ENCODE peak calls at places on chromosomes 12 and 14, in five cellular contexts. S, A, U, Q and O are unnamed samples.

GRCh38 chr12:6821674-6822433 is at the start of gene GPR162:
- DNase-seq in S (peak), A (peak), U (no peak), Q (no peak), O (no peak)

GRCh38 chr12:113418213-113418879 is 3.8 kb upstream of the SDSL start:
- DNase-seq in S (no peak), A (peak), U (no peak), Q (peak), O (peak)

GRCh38 chr14:78007160-78007559 is 163.0 kb upstream of the NRXN3 start:
- DNase-seq in S (no peak), A (no peak), U (no peak), Q (no peak), O (no peak)

GRCh38 chr14:104929268-104930230 is 4.9 kb downstream of the PLD4 start:
- DNase-seq in S (no peak), A (no peak), U (no peak), Q (no peak), O (no peak)

GRCh38 chr14:100067971-100068959 is 3.0 kb downstream of the EVL start:
- DNase-seq in S (peak), A (peak), U (no peak), Q (peak), O (no peak)

GRCh38 chr14:52325126-52325525 is 11.0 kb downstream of the PTGER2 start:
- DNase-seq in S (no peak), A (no peak), U (no peak), Q (no peak), O (no peak)

GRCh38 chr12:1347294-1347693 is 247.1 kb downstream of the FBXL14 start:
- DNase-seq in S (no peak), A (no peak), U (no peak), Q (no peak), O (no peak)

GRCh38 chr14:53539489-53540126 is 386.5 kb upstream of the DDHD1 start:
- DNase-seq in S (peak), A (peak), U (peak), Q (peak), O (peak)

GRCh38 chr12:19945559-19946485 is 422.5 kb upstream of the PDE3A start:
- DNase-seq in S (no peak), A (no peak), U (no peak), Q (no peak), O (no peak)

GRCh38 chr14:67999290-67999689 is 179.7 kb downstream of the RAD51B start:
- DNase-seq in S (no peak), A (no peak), U (no peak), Q (no peak), O (no peak)

GRCh38 chr14:39232554-39233415 is 930 bp upstream of the MIA2 start:
- DNase-seq in S (no peak), A (peak), U (no peak), Q (no peak), O (no peak)

GRCh38 chr14:50475460-50475859 is 56.9 kb downstream of the MAP4K5 start:
- DNase-seq in S (no peak), A (no peak), U (no peak), Q (no peak), O (no peak)

GRCh38 chr12:101027200-101027599 is 182.8 kb downstream of the SLC5A8 start:
- DNase-seq in S (no peak), A (no peak), U (no peak), Q (no peak), O (no peak)

GRCh38 chr12:132023658-132024057 is 73.9 kb downstream of the EP400 start:
- DNase-seq in S (no peak), A (no peak), U (no peak), Q (no peak), O (peak)

GRCh38 chr14:105467249-105467941 is 7.2 kb upstream of the CRIP2 start:
- DNase-seq in S (no peak), A (no peak), U (no peak), Q (no peak), O (no peak)

GRCh38 chr14:68514611-68515194 is 278.2 kb downstream of the ZFP36L1 start:
- DNase-seq in S (no peak), A (no peak), U (no peak), Q (no peak), O (no peak)

GRCh38 chr14:94144765-94145164 is 15.4 kb upstream of the IFI27L2 start:
- DNase-seq in S (no peak), A (peak), U (no peak), Q (peak), O (no peak)

GRCh38 chr12:89650239-89650638 is 58.4 kb downstream of the ATP2B1 start:
- DNase-seq in S (no peak), A (no peak), U (no peak), Q (no peak), O (no peak)

GRCh38 chr12:96094201-96094600 is 58.8 kb upstream of the LTA4H start:
- DNase-seq in S (no peak), A (no peak), U (no peak), Q (no peak), O (peak)

GRCh38 chr12:50241178-50241577 is 42.1 kb downstream of the LIMA1 start:
- DNase-seq in S (no peak), A (no peak), U (no peak), Q (no peak), O (no peak)

GRCh38 chr12:38149395-38150073 is 167.0 kb upstream of the ALG10B start:
- DNase-seq in S (no peak), A (no peak), U (no peak), Q (no peak), O (no peak)

GRCh38 chr14:100671906-100672305 is 54.8 kb upstream of the DLK1 start:
- DNase-seq in S (no peak), A (no peak), U (no peak), Q (no peak), O (no peak)

GRCh38 chr12:52007158-52007921 is 594 bp downstream of the TAMALIN start:
- DNase-seq in S (peak), A (peak), U (no peak), Q (peak), O (peak)

GRCh38 chr14:43786066-43786762 is 720.9 kb downstream of the FSCB start:
- DNase-seq in S (no peak), A (no peak), U (no peak), Q (no peak), O (no peak)

GRCh38 chr12:1922985-1923384 is 4.5 kb upstream of the CACNA2D4 start:
- DNase-seq in S (no peak), A (peak), U (no peak), Q (no peak), O (no peak)

GRCh38 chr12:46963977-46964376 is 115.4 kb upstream of the PCED1B start:
- DNase-seq in S (no peak), A (no peak), U (no peak), Q (no peak), O (no peak)

GRCh38 chr12:75744607-75745256 is 233.3 kb upstream of the KRR1 start:
- DNase-seq in S (no peak), A (no peak), U (no peak), Q (no peak), O (no peak)

GRCh38 chr14:100661340-100661712 is 65.4 kb upstream of the DLK1 start:
- DNase-seq in S (no peak), A (no peak), U (no peak), Q (no peak), O (no peak)

GRCh38 chr14:91119556-91120311 is 5.9 kb downstream of the DGLUCY start:
- DNase-seq in S (no peak), A (no peak), U (no peak), Q (peak), O (no peak)

GRCh38 chr12:86331457-86331856 is 75.3 kb upstream of the MGAT4C start:
- DNase-seq in S (no peak), A (no peak), U (no peak), Q (no peak), O (no peak)

GRCh38 chr12:11758838-11759509 is 109.5 kb downstream of the ETV6 start:
- DNase-seq in S (peak), A (peak), U (no peak), Q (no peak), O (no peak)

GRCh38 chr12:40331886-40332285 is 107.1 kb downstream of the LRRK2 start:
- DNase-seq in S (no peak), A (no peak), U (no peak), Q (no peak), O (no peak)

GRCh38 chr12:82359115-82359478 is 768 bp downstream of the METTL25 start:
- DNase-seq in S (no peak), A (no peak), U (no peak), Q (no peak), O (peak)

GRCh38 chr12:23771230-23771949 is 178.1 kb downstream of the SOX5 start:
- DNase-seq in S (no peak), A (peak), U (peak), Q (peak), O (no peak)

GRCh38 chr14:94123296-94123695 is 6.1 kb downstream of the IFI27L2 start:
- DNase-seq in S (no peak), A (no peak), U (no peak), Q (no peak), O (no peak)

GRCh38 chr12:57089259-57090245 is 638 bp downstream of the NAB2 start:
- DNase-seq in S (peak), A (peak), U (peak), Q (peak), O (peak)

GRCh38 chr12:40253936-40254335 is 29.1 kb downstream of the LRRK2 start:
- DNase-seq in S (no peak), A (no peak), U (no peak), Q (no peak), O (no peak)

GRCh38 chr14:64659366-64659765 is 44.9 kb upstream of the PLEKHG3 start:
- DNase-seq in S (no peak), A (no peak), U (no peak), Q (no peak), O (no peak)

GRCh38 chr14:72064501-72064900 is 132.3 kb downstream of the RGS6 start:
- DNase-seq in S (no peak), A (no peak), U (no peak), Q (no peak), O (no peak)

GRCh38 chr14:55245657-55246268 is 25.5 kb upstream of the FBXO34 start:
- DNase-seq in S (no peak), A (no peak), U (no peak), Q (no peak), O (peak)

DNA sequence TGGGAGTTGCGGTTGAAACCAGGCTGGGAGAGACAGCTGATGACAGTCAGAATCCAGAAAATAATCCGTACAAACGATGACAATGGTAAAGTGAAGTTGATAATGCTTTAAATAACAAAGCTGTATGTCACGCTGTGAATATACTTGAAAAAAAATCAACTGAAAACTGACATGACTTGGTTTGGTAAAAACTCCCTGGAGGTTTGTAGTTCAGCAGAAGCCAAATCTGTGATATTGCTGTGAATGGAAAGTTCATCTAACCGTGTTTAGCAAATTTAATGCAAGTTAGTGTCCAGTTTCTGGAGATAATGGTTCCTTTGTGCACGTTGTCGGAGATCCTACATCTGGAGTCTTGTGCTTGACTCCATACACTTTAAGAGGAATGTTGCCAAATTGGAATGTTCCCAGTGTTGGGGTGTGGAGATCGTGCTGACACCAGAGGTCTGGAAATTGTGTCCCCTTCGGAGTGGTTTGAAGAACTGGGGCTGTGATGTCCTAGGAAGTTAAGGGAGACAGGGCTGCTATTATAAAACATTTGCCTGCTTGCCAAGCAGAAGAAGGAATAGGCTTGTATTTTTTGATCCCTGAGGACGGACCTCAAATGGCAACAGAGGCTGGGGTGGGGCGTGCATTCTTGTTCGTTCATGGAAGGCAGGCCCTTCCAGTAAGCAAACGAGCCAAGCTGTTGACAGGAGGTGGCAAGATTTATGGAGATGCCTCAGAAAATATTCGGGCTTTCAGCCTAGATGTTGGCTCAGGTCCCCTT is 30.6 kb downstream of the PPFIBP1 start:
- DNase-seq in S (peak), A (peak), U (peak), Q (peak), O (no peak)
- H3K27ac ChIP-seq in S (peak), A (peak), U (peak), Q (peak), O (peak)

DNA sequence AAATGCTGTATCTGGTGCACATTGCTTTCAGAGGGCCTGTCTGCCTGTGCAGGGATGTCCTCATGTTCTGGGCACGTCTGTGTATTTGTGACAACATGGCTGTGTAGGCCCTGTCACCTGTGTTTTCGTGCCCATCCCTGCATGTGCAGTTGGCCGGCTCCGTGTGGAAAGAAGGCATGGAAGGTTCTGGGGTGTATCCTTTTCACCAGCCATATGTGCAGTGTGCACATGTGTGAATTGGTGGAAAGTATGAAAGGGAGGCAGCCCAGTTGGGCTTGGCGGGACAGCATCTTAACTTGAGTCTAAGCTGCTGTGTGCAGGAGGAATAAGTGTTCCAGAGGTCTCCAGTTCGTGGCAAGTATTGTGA is 645 bp downstream of the TSPAN11 start:
- DNase-seq in S (no peak), A (no peak), U (no peak), Q (no peak), O (no peak)
- H3K27ac ChIP-seq in S (no peak), A (no peak), U (no peak), Q (no peak), O (peak)

DNA sequence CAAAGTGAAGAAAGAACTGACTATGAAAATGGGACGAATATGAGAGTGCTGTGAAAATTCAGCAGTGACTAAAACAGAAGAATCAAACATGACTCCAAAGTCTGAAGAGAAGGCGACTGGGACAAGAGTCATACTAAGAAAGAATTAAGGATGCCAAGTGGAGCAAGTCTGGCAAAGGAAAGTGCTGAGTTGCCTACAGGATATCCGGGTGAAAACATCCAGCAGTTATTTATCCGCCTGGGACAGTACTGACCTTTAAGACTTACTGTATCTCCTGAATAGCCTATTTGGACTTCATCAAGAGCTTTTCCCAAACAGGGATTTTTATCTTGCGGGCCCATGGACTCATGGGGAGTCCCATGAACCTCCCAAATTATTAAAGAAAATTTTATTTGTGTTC is 41.1 kb downstream of the KICS2 start:
- DNase-seq in S (peak), A (no peak), U (no peak), Q (no peak), O (no peak)
- H3K27ac ChIP-seq in S (peak), A (peak), U (no peak), Q (peak), O (peak)

DNA sequence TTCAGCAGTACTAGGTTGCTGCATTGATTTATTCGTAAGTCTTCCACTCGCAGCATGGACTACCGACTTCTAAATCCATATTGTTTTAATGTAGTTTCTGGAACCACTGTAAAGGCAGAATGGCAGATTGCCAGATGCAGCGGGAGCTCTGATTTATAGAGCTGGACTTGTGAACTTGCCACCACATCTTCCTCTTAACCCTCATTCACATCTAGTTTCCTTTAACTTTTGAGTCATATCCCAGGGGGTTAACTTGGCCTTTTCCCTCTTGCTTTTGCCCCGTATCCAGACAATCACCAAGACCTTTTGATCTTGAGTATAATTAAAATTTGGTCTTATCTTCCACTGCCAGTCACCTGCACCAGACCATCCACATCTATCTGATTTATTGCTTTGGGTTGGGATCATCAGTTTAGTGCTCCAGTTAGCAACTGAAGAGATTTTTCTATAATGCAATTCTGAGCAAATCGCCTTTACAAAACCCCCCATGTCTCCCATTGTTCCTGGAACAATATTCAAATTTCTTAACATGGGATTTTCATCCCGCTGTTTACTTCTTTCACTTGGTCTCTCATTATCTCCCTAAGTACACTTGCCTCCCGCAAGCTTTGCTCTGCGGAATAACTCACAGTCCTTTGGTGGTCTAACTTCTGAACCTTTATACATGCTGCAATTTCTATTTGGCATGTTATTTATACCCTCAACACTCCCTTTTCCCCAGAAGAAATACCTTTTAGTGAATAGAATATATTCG is 130.5 kb downstream of the ACSS3 start:
- DNase-seq in S (peak), A (no peak), U (no peak), Q (no peak), O (no peak)
- H3K27ac ChIP-seq in S (peak), A (no peak), U (no peak), Q (no peak), O (no peak)

GRCh38 chr14:20409226-20409625 is 4.1 kb downstream of the TEP1 start:
- DNase-seq in S (no peak), A (no peak), U (no peak), Q (no peak), O (no peak)

GRCh38 chr14:20415723-20416622 is 2.7 kb upstream of the TEP1 start:
- DNase-seq in S (peak), A (no peak), U (no peak), Q (peak), O (no peak)

GRCh38 chr14:20413785-20414117 is 450 bp upstream of the TEP1 start:
- DNase-seq in S (no peak), A (no peak), U (no peak), Q (no peak), O (peak)

GRCh38 chr14:20412876-20413784 is at the start of gene TEP1:
- DNase-seq in S (peak), A (peak), U (peak), Q (peak), O (peak)

DNA sequence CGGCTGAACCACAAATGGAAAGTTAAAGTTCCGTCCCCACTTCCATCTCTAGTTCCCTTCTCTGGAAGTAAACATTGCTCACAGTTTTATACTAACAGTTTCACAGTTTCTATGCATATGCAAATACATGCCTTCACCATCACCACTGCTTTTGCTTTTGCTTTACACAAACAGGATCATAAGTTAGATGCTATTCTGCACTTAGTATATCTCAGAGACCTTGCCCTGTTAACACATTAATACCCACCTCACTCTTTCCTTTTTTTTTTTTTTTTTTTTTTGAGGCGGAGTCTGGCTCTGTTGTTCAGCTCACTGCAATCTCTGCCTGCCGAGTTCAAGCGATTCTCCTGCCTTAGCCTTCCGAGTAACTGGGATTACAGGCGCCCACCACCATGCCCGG is 879 bp downstream of the TEP1 start:
- DNase-seq in S (no peak), A (no peak), U (no peak), Q (no peak), O (no peak)
- H3K27ac ChIP-seq in S (peak), A (no peak), U (peak), Q (peak), O (peak)

DNA sequence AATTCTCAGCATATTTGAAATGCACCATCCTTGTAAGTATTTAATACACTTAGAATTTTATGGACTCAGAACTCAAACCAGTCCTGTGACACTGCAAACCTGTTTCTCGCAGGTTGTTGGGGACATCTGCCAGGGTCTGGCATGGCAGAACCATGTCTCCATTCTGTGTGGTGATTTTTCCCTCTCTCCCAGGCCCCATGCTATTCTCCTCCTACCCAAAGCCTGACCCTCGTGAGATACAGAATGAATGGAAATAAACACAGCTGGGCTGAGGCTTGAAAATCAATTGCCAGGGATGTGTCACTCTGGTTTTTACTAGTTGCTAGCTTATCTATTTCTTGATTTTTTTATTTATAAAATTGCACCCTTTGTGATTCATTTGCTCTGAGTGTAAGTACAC is 19.8 kb downstream of the TPH2 start:
- DNase-seq in S (no peak), A (no peak), U (no peak), Q (no peak), O (no peak)
- H3K27ac ChIP-seq in S (no peak), A (no peak), U (no peak), Q (no peak), O (no peak)

DNA sequence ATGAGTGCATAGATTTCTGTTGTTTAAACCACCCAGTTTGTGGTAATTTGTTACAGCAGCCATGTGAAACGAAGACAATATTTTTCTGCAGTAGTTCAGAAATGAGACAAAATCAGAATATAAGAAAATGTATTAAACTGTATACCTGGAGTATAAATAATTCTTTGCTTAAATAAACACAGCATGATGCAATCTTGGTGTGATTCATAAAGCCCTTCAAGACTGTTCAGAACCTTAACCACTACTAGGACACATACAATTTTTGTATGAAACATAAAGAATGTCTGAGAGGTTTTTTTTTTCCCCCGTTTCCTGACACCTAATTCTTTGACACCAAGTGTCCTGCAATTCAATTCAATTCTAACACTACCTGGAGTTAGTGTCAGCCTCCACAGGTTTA is 10.5 kb downstream of the C12orf75 start:
- DNase-seq in S (no peak), A (no peak), U (no peak), Q (no peak), O (no peak)
- H3K27ac ChIP-seq in S (no peak), A (no peak), U (no peak), Q (peak), O (no peak)